ENCODE peak calls at places on chromosomes 12 and 14, in four cellular contexts. D is GM12878, C is AG04450, K is GM10248. Z is an unnamed sample.

GRCh38 chr14:28661171-28661772 is 105.3 kb upstream of the FOXG1 start:
- DNase-seq in C (no peak), D (no peak), K (no peak), Z (no peak)

GRCh38 chr14:73176673-73177072 is 40.4 kb downstream of the PSEN1 start:
- DNase-seq in K (no peak), C (no peak), D (no peak), Z (no peak)

GRCh38 chr14:54759982-54760585 is 142.5 kb downstream of the GCH1 start:
- DNase-seq in C (no peak), K (no peak), D (no peak), Z (no peak)

GRCh38 chr14:100891501-100892445 is 11.7 kb downstream of the RTL1 start:
- DNase-seq in K (no peak), C (no peak), D (no peak), Z (no peak)

GRCh38 chr12:130993759-130994670 is 40.3 kb downstream of the ADGRD1 start:
- DNase-seq in C (no peak), D (no peak), K (no peak), Z (no peak)

GRCh38 chr12:111275308-111275707 is 93.6 kb downstream of the PHETA1 start:
- DNase-seq in C (no peak), D (no peak), K (no peak), Z (no peak)

GRCh38 chr14:28875937-28876910 is 109.6 kb downstream of the FOXG1 start:
- DNase-seq in K (no peak), C (no peak), D (no peak), Z (no peak)

GRCh38 chr14:88299865-88300264 is 23.2 kb downstream of the KCNK10 start:
- DNase-seq in D (no peak), K (no peak), C (no peak), Z (no peak)

GRCh38 chr14:52443506-52443905 is 108.8 kb downstream of the TXNDC16 start:
- DNase-seq in K (no peak), D (no peak), C (no peak), Z (no peak)

GRCh38 chr12:83390186-83390585 is 703.5 kb downstream of the TMTC2 start:
- DNase-seq in C (no peak), K (no peak), D (no peak), Z (no peak)

GRCh38 chr12:114767906-114768697 is 84.1 kb upstream of the TBX3 start:
- DNase-seq in C (no peak), D (no peak), K (no peak), Z (no peak)

GRCh38 chr14:91219505-91220389 is 24.8 kb downstream of the GPR68 start:
- DNase-seq in D (no peak), K (no peak), C (no peak), Z (no peak)

GRCh38 chr12:78759387-78759786 is 105.2 kb upstream of the SYT1 start:
- DNase-seq in K (no peak), C (peak), D (no peak), Z (no peak)

GRCh38 chr12:52442600-52443061 is 8.5 kb upstream of the KRT75 start:
- DNase-seq in K (no peak), D (no peak), C (peak), Z (peak)
- TF ChIP-seq CTCF in K (no peak), D (no peak), C (peak), Z (no peak)

GRCh38 chr14:35368139-35368460 is 36.4 kb downstream of the NFKBIA start:
- DNase-seq in C (no peak), D (no peak), K (no peak), Z (no peak)
- TF ChIP-seq CTCF in C (no peak), D (no peak), K (no peak), Z (no peak)

GRCh38 chr12:51424094-51424661 is 453 bp upstream of the SLC4A8 start:
- DNase-seq in D (no peak), K (no peak), C (no peak), Z (no peak)

GRCh38 chr12:51421266-51421884 is 3.3 kb upstream of the SLC4A8 start:
- DNase-seq in K (peak), C (peak), D (no peak), Z (peak)

GRCh38 chr12:51417826-51418225 is 6.8 kb upstream of the SLC4A8 start:
- DNase-seq in D (no peak), K (no peak), C (no peak), Z (no peak)

GRCh38 chr12:51415931-51416330 is 8.7 kb upstream of the SLC4A8 start:
- DNase-seq in K (no peak), D (no peak), C (no peak), Z (no peak)

GRCh38 chr12:51419473-51420228 is 5.0 kb upstream of the SLC4A8 start:
- DNase-seq in D (no peak), C (no peak), K (no peak), Z (no peak)
- TF ChIP-seq CTCF in D (no peak), C (peak), K (no peak), Z (no peak)

DNA sequence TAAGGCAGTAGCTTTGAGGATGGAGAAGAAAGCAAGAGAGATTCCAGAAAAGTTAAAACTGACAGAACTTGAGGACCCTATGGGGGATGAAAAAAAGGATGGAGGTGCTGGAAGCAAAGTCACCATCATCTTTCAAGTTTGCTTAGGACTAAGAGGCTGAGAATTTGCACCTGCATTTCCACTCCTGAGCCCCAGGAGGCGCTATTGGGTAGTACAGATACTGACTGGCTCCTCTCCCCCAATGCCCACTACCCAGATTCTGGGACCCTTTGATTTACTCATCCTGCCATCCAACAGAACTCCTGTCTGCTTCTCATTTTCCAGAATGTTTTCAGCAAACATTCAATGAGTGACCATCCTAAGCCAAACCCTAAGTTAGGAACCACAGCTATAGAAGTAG is 34.0 kb upstream of the CMKLR1 start:
- DNase-seq in K (no peak), C (no peak), D (no peak), Z (no peak)
- TF ChIP-seq CTCF in K (no peak), C (no peak), D (no peak), Z (no peak)

GRCh38 chr12:124094188-124094587 is 121.2 kb downstream of the ZNF664 start:
- DNase-seq in C (no peak), K (no peak), D (no peak), Z (no peak)
- TF ChIP-seq CTCF in C (no peak), K (no peak), D (no peak), Z (no peak)